ENCODE peak calls at places on chromosome 6, in seven cellular contexts. One of them, this sample, is unnamed.

GRCh38 chr6:105646391-105646867 is 243.5 kb upstream of the PREP start:
- DNase-seq in K562: no peak
- DNase-seq in IMR-90: peak
- DNase-seq in kidney: no peak
- DNase-seq in NT2/D1: no peak
- DNase-seq in heart left ventricle: no peak
- DNase-seq in GM23248: peak
- DNase-seq in this sample: no peak

GRCh38 chr6:158708239-158708638 is 58.4 kb downstream of the SYTL3 start:
- DNase-seq in K562: no peak
- DNase-seq in IMR-90: peak
- DNase-seq in kidney: no peak
- DNase-seq in NT2/D1: no peak
- DNase-seq in heart left ventricle: peak
- DNase-seq in GM23248: no peak
- DNase-seq in this sample: peak

GRCh38 chr6:170522565-170523183 is 30.4 kb downstream of the PSMB1 start:
- DNase-seq in K562: no peak
- DNase-seq in IMR-90: peak
- DNase-seq in kidney: no peak
- DNase-seq in NT2/D1: peak
- DNase-seq in heart left ventricle: peak
- DNase-seq in GM23248: peak
- DNase-seq in this sample: peak

GRCh38 chr6:16947461-16948159 is 154.2 kb upstream of the STMND1 start:
- DNase-seq in K562: no peak
- DNase-seq in IMR-90: peak
- DNase-seq in kidney: no peak
- DNase-seq in NT2/D1: no peak
- DNase-seq in heart left ventricle: no peak
- DNase-seq in GM23248: peak
- DNase-seq in this sample: peak

GRCh38 chr6:53347250-53347920 is 1.4 kb downstream of the ELOVL5 start:
- DNase-seq in K562: no peak
- DNase-seq in IMR-90: peak
- DNase-seq in kidney: no peak
- DNase-seq in NT2/D1: no peak
- DNase-seq in heart left ventricle: no peak
- DNase-seq in GM23248: peak
- DNase-seq in this sample: peak

GRCh38 chr6:133697666-133698065 is 191.2 kb upstream of the TCF21 start:
- DNase-seq in K562: no peak
- DNase-seq in IMR-90: peak
- DNase-seq in kidney: no peak
- DNase-seq in NT2/D1: no peak
- DNase-seq in heart left ventricle: no peak
- DNase-seq in GM23248: no peak
- DNase-seq in this sample: no peak

GRCh38 chr6:52551483-52552277 is 25.2 kb downstream of the TRAM2 start:
- DNase-seq in K562: no peak
- DNase-seq in IMR-90: peak
- DNase-seq in kidney: no peak
- DNase-seq in NT2/D1: no peak
- DNase-seq in heart left ventricle: peak
- DNase-seq in GM23248: peak
- DNase-seq in this sample: peak

GRCh38 chr6:10763006-10763405 is 15.4 kb downstream of the TMEM14B start:
- DNase-seq in K562: no peak
- DNase-seq in IMR-90: peak
- DNase-seq in kidney: no peak
- DNase-seq in NT2/D1: no peak
- DNase-seq in heart left ventricle: no peak
- DNase-seq in GM23248: peak
- DNase-seq in this sample: peak

GRCh38 chr6:162913206-162913605 is 185.4 kb downstream of the PACRG start:
- DNase-seq in K562: no peak
- DNase-seq in IMR-90: no peak
- DNase-seq in kidney: no peak
- DNase-seq in NT2/D1: no peak
- DNase-seq in heart left ventricle: no peak
- DNase-seq in GM23248: no peak
- DNase-seq in this sample: no peak

GRCh38 chr6:98769546-98769945 is 64.8 kb upstream of the POU3F2 start:
- DNase-seq in K562: peak
- DNase-seq in IMR-90: peak
- DNase-seq in kidney: no peak
- DNase-seq in NT2/D1: no peak
- DNase-seq in heart left ventricle: no peak
- DNase-seq in GM23248: no peak
- DNase-seq in this sample: no peak

GRCh38 chr6:93417421-93417996 is 1.9 kb downstream of the EPHA7 start:
- DNase-seq in K562: no peak
- DNase-seq in IMR-90: no peak
- DNase-seq in kidney: peak
- DNase-seq in NT2/D1: no peak
- DNase-seq in heart left ventricle: peak
- DNase-seq in GM23248: peak
- DNase-seq in this sample: peak

GRCh38 chr6:129980821-129981220 is 37.6 kb upstream of the L3MBTL3 start:
- DNase-seq in K562: no peak
- DNase-seq in IMR-90: no peak
- DNase-seq in kidney: no peak
- DNase-seq in NT2/D1: no peak
- DNase-seq in heart left ventricle: no peak
- DNase-seq in GM23248: no peak
- DNase-seq in this sample: no peak

GRCh38 chr6:32290886-32291450 is 67.1 kb upstream of the NOTCH4 start:
- DNase-seq in K562: no peak
- DNase-seq in IMR-90: no peak
- DNase-seq in kidney: no peak
- DNase-seq in NT2/D1: no peak
- DNase-seq in heart left ventricle: no peak
- DNase-seq in GM23248: peak
- DNase-seq in this sample: peak

GRCh38 chr6:105993341-105993740 is 92.8 kb upstream of the PRDM1 start:
- DNase-seq in K562: no peak
- DNase-seq in IMR-90: peak
- DNase-seq in kidney: no peak
- DNase-seq in NT2/D1: no peak
- DNase-seq in heart left ventricle: no peak
- DNase-seq in GM23248: no peak
- DNase-seq in this sample: peak

GRCh38 chr6:35583893-35584688 is 71.4 kb upstream of the TULP1 start:
- DNase-seq in K562: peak
- DNase-seq in IMR-90: peak
- DNase-seq in kidney: no peak
- DNase-seq in NT2/D1: peak
- DNase-seq in heart left ventricle: peak
- DNase-seq in GM23248: peak
- DNase-seq in this sample: peak

GRCh38 chr6:44701637-44702101 is 314.2 kb downstream of the CDC5L start:
- DNase-seq in K562: no peak
- DNase-seq in IMR-90: no peak
- DNase-seq in kidney: no peak
- DNase-seq in NT2/D1: peak
- DNase-seq in heart left ventricle: peak
- DNase-seq in GM23248: peak
- DNase-seq in this sample: no peak

GRCh38 chr6:4914412-4915159 is 89.3 kb downstream of the RPP40 start:
- DNase-seq in K562: no peak
- DNase-seq in IMR-90: peak
- DNase-seq in kidney: no peak
- DNase-seq in NT2/D1: no peak
- DNase-seq in heart left ventricle: no peak
- DNase-seq in GM23248: peak
- DNase-seq in this sample: no peak

GRCh38 chr6:45417461-45417860 is 39.7 kb upstream of the SUPT3H start:
- DNase-seq in K562: no peak
- DNase-seq in IMR-90: no peak
- DNase-seq in kidney: no peak
- DNase-seq in NT2/D1: no peak
- DNase-seq in heart left ventricle: no peak
- DNase-seq in GM23248: peak
- DNase-seq in this sample: no peak

GRCh38 chr6:12289655-12290489 is at the start of gene EDN1:
- DNase-seq in K562: peak
- DNase-seq in IMR-90: peak
- DNase-seq in kidney: peak
- DNase-seq in NT2/D1: peak
- DNase-seq in heart left ventricle: peak
- DNase-seq in GM23248: peak
- DNase-seq in this sample: peak

GRCh38 chr6:20789162-20789561 is 254.9 kb downstream of the CDKAL1 start:
- DNase-seq in K562: no peak
- DNase-seq in IMR-90: peak
- DNase-seq in kidney: no peak
- DNase-seq in NT2/D1: no peak
- DNase-seq in heart left ventricle: no peak
- DNase-seq in GM23248: peak
- DNase-seq in this sample: peak

GRCh38 chr6:129701721-129702455 is 8.1 kb downstream of the ARHGAP18 start:
- DNase-seq in K562: no peak
- DNase-seq in IMR-90: peak
- DNase-seq in kidney: no peak
- DNase-seq in NT2/D1: no peak
- DNase-seq in heart left ventricle: no peak
- DNase-seq in GM23248: peak
- DNase-seq in this sample: no peak

DNA sequence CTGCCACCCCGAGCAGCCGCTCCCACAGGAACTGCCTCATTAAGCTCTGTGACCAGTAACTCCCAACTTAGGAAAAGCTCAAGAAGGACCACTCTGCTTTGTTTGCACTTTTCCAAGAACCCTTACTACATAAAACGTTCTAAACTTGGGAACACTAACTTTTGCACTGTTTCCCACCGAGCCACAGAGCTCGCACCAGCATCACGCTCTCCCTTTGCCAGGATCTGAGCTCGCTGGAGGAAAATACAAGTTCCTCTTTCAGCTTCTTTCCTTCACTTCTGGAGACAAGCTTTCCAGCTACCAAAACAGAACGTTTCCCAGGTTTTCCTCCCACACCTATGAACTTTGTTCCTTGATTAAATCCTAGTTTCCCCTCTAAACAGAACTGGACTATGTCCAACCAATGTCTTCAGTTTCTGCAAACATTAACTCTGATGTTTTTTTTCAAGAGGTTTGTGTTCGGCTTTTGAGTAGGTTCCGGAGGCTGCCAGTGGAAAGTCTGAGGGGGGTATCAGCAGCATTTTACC is 135.3 kb downstream of the LY86 start:
- DNase-seq in K562: no peak
- DNase-seq in IMR-90: no peak
- DNase-seq in kidney: no peak
- DNase-seq in NT2/D1: no peak
- DNase-seq in heart left ventricle: no peak
- DNase-seq in GM23248: no peak
- DNase-seq in this sample: no peak
- H3K4me3 ChIP-seq in K562: no peak
- H3K4me3 ChIP-seq in IMR-90: no peak
- H3K4me3 ChIP-seq in kidney: peak
- H3K4me3 ChIP-seq in NT2/D1: no peak
- H3K4me3 ChIP-seq in heart left ventricle: no peak
- H3K4me3 ChIP-seq in GM23248: peak
- H3K4me3 ChIP-seq in this sample: no peak

DNA sequence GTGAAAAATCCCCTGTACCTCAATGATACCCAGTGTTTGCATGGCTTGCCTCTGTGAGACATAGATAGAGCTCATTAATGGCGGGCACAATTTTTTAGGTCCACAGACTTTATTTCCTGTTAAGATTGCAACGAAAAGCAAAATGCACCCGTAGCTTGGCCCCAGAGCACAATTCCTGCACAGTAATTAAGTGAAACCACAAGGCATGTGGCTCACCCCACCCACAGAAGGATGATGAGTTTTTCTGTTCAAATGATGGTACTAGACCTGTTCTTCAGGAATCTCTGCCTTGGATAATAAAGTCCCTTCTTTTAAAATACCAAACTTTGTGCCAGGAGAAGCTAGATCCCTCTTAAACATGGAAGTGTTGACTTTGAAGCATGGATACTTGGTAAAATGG is 738.1 kb downstream of the QKI start:
- DNase-seq in K562: no peak
- DNase-seq in IMR-90: no peak
- DNase-seq in kidney: no peak
- DNase-seq in NT2/D1: no peak
- DNase-seq in heart left ventricle: no peak
- DNase-seq in GM23248: no peak
- DNase-seq in this sample: no peak
- H3K4me3 ChIP-seq in K562: no peak
- H3K4me3 ChIP-seq in IMR-90: no peak
- H3K4me3 ChIP-seq in kidney: no peak
- H3K4me3 ChIP-seq in NT2/D1: no peak
- H3K4me3 ChIP-seq in heart left ventricle: no peak
- H3K4me3 ChIP-seq in GM23248: no peak
- H3K4me3 ChIP-seq in this sample: no peak

DNA sequence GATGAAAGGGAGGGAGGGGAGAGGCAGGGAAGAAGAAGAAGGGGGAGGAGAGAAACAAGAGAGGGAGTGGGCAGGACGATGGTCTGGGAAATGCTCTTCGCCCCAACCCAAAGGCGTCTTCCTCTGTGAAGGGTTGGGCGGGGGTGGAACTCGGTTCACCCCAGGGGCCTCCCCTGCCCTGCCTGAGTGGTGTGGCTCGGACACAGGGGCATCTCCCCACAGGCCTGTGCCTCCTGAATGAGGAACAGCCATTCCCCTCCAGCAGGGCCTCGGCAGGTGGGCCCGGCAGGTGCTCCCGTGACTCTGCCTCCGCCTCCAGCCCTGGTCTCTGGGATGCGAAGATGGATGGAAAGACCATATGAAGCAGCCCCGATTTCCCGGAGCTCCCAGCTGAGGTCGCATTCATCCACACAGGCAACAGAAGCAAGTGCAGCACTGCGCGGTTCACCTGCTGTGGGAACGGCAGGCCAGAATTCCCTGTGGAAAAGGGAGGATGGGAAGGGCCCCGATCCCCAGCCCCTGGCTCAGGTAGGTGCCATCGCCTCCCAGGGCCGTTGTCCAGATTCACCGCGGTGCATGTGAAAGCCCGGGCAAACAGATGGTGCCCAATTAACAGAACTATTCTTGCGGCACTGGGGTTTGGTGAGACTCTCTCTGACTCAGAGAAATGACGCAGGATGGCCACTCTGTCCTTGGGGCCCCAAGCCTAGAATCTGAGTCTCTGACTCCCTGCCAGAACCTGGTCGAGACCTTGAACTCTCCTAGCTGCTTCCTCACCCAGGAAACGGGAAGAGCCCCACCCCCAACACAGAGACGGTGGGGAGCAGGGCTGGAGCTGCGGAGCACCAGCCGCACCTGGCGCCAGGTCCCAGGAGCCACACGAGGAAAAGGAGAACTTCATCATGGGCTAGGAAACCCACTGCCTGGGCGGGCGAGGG is 29.5 kb upstream of the RPS6KA2 start:
- DNase-seq in K562: no peak
- DNase-seq in IMR-90: peak
- DNase-seq in kidney: no peak
- DNase-seq in NT2/D1: no peak
- DNase-seq in heart left ventricle: no peak
- DNase-seq in GM23248: peak
- DNase-seq in this sample: no peak
- H3K4me3 ChIP-seq in K562: no peak
- H3K4me3 ChIP-seq in IMR-90: no peak
- H3K4me3 ChIP-seq in kidney: no peak
- H3K4me3 ChIP-seq in NT2/D1: no peak
- H3K4me3 ChIP-seq in heart left ventricle: no peak
- H3K4me3 ChIP-seq in GM23248: no peak
- H3K4me3 ChIP-seq in this sample: no peak

GRCh38 chr6:55276745-55277627 is 50.3 kb upstream of the GFRAL start:
- DNase-seq in K562: peak
- DNase-seq in IMR-90: peak
- DNase-seq in kidney: no peak
- DNase-seq in NT2/D1: peak
- DNase-seq in heart left ventricle: peak
- DNase-seq in GM23248: peak
- DNase-seq in this sample: peak
- H3K4me3 ChIP-seq in K562: no peak
- H3K4me3 ChIP-seq in IMR-90: no peak
- H3K4me3 ChIP-seq in kidney: no peak
- H3K4me3 ChIP-seq in NT2/D1: no peak
- H3K4me3 ChIP-seq in heart left ventricle: no peak
- H3K4me3 ChIP-seq in GM23248: no peak
- H3K4me3 ChIP-seq in this sample: no peak